ENCODE peak calls at places on chromosomes 11 and 22, in six cellular contexts. P is tibial nerve, V is body of pancreas, Z is heart left ventricle, K is cardiac muscle cell, I is fibroblast of lung. A is an unnamed sample.

GRCh38 chr11:134736251-134737072 is 324.4 kb upstream of the B3GAT1 start:
- DNase-seq in P (no peak), I (no peak), K (no peak), V (no peak), Z (no peak), A (no peak)

GRCh38 chr11:125404811-125405481 is 91.1 kb downstream of the FEZ1 start:
- DNase-seq in I (peak), V (peak), P (peak), Z (peak), K (peak), A (peak)

GRCh38 chr11:121741316-121741715 is 288.5 kb upstream of the SORL1-AS1 start:
- DNase-seq in I (no peak), V (peak), P (no peak), Z (peak), K (no peak), A (peak)

GRCh38 chr11:36095716-36096115 is 151.9 kb downstream of the LDLRAD3 start:
- DNase-seq in Z (no peak), P (no peak), V (peak), K (no peak), I (peak), A (no peak)

GRCh38 chr22:46577361-46578249 is 40.2 kb upstream of the CELSR1 start:
- DNase-seq in I (no peak), K (no peak), V (no peak), Z (peak), P (no peak), A (no peak)

GRCh38 chr11:64766881-64767280 is 7.1 kb upstream of the PYGM start:
- DNase-seq in V (no peak), Z (no peak), K (no peak), I (no peak), P (no peak), A (no peak)

GRCh38 chr11:83827940-83828554 is 541.9 kb upstream of the CCDC90B start:
- DNase-seq in K (peak), P (no peak), Z (no peak), I (peak), V (no peak), A (no peak)

GRCh38 chr22:40594346-40594745 is 42.2 kb downstream of the MRTFA start:
- DNase-seq in P (no peak), Z (no peak), I (no peak), V (no peak), K (no peak), A (no peak)

GRCh38 chr11:76918941-76919386 is 58.2 kb downstream of the ACER3 start:
- DNase-seq in I (peak), K (peak), V (peak), Z (no peak), P (no peak), A (peak)

GRCh38 chr11:128359515-128359914 is 227.8 kb downstream of the ETS1 start:
- DNase-seq in I (peak), K (no peak), Z (no peak), V (no peak), P (no peak), A (no peak)

GRCh38 chr11:121244861-121245260 is 47.7 kb upstream of the SC5D start:
- DNase-seq in Z (no peak), K (no peak), I (no peak), V (no peak), P (no peak), A (no peak)

GRCh38 chr11:25758145-25758661 is 573.7 kb upstream of the ANO3 start:
- DNase-seq in V (no peak), K (no peak), I (peak), Z (no peak), P (no peak), A (no peak)

GRCh38 chr11:134509381-134510068 is 97.5 kb upstream of the B3GAT1 start:
- DNase-seq in P (no peak), V (no peak), I (no peak), K (no peak), Z (no peak), A (no peak)

GRCh38 chr11:134374891-134375550 is 37.0 kb downstream of the B3GAT1 start:
- DNase-seq in I (no peak), V (no peak), Z (peak), K (no peak), P (no peak), A (no peak)

GRCh38 chr11:441418-442274 is at the start of gene ANO9:
- DNase-seq in V (peak), K (peak), I (no peak), P (no peak), Z (no peak), A (no peak)

DNA sequence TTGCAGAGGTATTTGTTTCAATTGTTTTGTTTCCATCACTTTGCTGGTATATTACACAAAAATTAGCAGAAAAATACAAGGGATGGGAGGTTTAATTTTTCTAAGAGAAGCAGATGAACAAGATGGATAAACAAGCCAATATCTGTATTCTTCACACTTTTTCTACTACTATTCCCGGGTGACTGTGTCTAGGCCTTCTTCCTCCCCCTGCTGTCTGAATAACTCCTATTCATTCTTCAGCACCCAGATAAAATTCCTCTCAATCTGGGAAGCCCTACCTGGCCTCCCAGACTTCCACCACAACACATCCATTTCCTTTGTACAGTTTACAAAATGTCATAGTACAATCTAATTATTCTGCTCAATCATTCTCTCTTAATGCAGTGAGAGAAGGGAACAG is 666.6 kb upstream of the TENM4 start:
- DNase-seq in V (no peak), Z (no peak), K (no peak), P (no peak), I (no peak), A (no peak)
- TF ChIP-seq CTCF in V (no peak), Z (no peak), K (no peak), P (no peak), I (no peak), A (no peak)

GRCh38 chr11:123562829-123563228 is 91.6 kb downstream of the SCN3B start:
- DNase-seq in V (no peak), I (no peak), K (no peak), P (no peak), Z (no peak), A (no peak)

GRCh38 chr11:123562166-123562565 is 92.3 kb downstream of the SCN3B start:
- DNase-seq in K (peak), Z (no peak), V (peak), I (no peak), P (no peak), A (no peak)

GRCh38 chr11:123559418-123559817 is 95.0 kb downstream of the SCN3B start:
- DNase-seq in K (no peak), V (no peak), Z (no peak), P (no peak), I (peak), A (no peak)

GRCh38 chr11:123560001-123560400 is 94.4 kb downstream of the SCN3B start:
- DNase-seq in Z (peak), I (peak), P (no peak), K (no peak), V (peak), A (peak)

GRCh38 chr11:123561046-123561781 is 93.2 kb downstream of the SCN3B start:
- DNase-seq in Z (peak), K (peak), P (no peak), I (peak), V (peak), A (peak)
- H3K4me3 ChIP-seq in Z (no peak), K (no peak), P (peak), I (no peak), V (no peak), A (peak)

GRCh38 chr11:1853376-1854131 is 670 bp downstream of the LSP1 start:
- DNase-seq in Z (no peak), K (no peak), P (no peak), I (no peak), V (no peak), A (no peak)

GRCh38 chr11:1854132-1854948 is 1.5 kb downstream of the LSP1 start:
- DNase-seq in P (no peak), I (no peak), V (no peak), K (no peak), Z (no peak), A (no peak)

GRCh38 chr11:1852885-1853284 is at the start of gene LSP1:
- DNase-seq in I (no peak), K (no peak), V (peak), P (no peak), Z (no peak), A (no peak)

GRCh38 chr11:1852271-1852877 is 510 bp upstream of the LSP1 start:
- DNase-seq in K (no peak), Z (no peak), I (no peak), P (no peak), V (no peak), A (no peak)

GRCh38 chr11:1851437-1852180 is 1.3 kb upstream of the LSP1 start:
- DNase-seq in K (no peak), Z (no peak), V (no peak), I (no peak), P (no peak), A (no peak)
- TF ChIP-seq CTCF in K (no peak), Z (no peak), V (no peak), I (no peak), P (no peak), A (no peak)

GRCh38 chr22:23722168-23722567 is 28.7 kb downstream of the ZNF70 start:
- DNase-seq in K (no peak), P (no peak), V (no peak), Z (no peak), I (no peak), A (no peak)
- H3K4me3 ChIP-seq in K (no peak), P (no peak), V (no peak), Z (no peak), I (no peak), A (no peak)

GRCh38 chr22:17562906-17563870 is at the start of gene SLC25A18:
- DNase-seq in K (peak), P (no peak), V (peak), I (peak), Z (peak), A (no peak)
- TF ChIP-seq CTCF in K (peak), P (no peak), V (no peak), I (no peak), Z (peak), A (peak)

A was measured in BE2C.